ENCODE peak calls at places on chromosomes 12 and 14, in nine cellular contexts. B, U, L, A, F, D, M, R and I are unnamed samples.

GRCh38 chr12:73186272-73186671 is 914.1 kb downstream of the TRHDE start:
- DNase-seq in B (no peak), U (no peak), L (no peak), A (no peak), F (no peak), D (no peak), M (no peak), R (no peak), I (no peak)

GRCh38 chr12:92927055-92927435 is 2.0 kb downstream of the EEA1 start:
- DNase-seq in B (no peak), U (no peak), L (peak), A (peak), F (peak), D (peak), M (peak), R (no peak), I (peak)

GRCh38 chr14:75340921-75341320 is 62.3 kb downstream of the FOS start:
- DNase-seq in B (peak), U (peak), L (peak), A (no peak), F (peak), D (no peak), M (no peak), R (peak), I (peak)

GRCh38 chr14:28055008-28055407 is 711.6 kb upstream of the FOXG1 start:
- DNase-seq in B (no peak), U (no peak), L (no peak), A (no peak), F (no peak), D (no peak), M (no peak), R (no peak), I (no peak)

GRCh38 chr14:81523016-81523415 is 10.6 kb downstream of the SEL1L start:
- DNase-seq in B (no peak), U (no peak), L (no peak), A (no peak), F (no peak), D (no peak), M (no peak), R (no peak), I (no peak)

GRCh38 chr14:36661506-36662257 is at the start of gene PAX9:
- DNase-seq in B (no peak), U (peak), L (peak), A (peak), F (peak), D (peak), M (peak), R (peak), I (peak)

GRCh38 chr14:89372156-89372555 is 44.9 kb downstream of the FOXN3 start:
- DNase-seq in B (no peak), U (no peak), L (no peak), A (no peak), F (no peak), D (peak), M (no peak), R (no peak), I (no peak)

GRCh38 chr12:89856431-89856830 is 147.8 kb upstream of the ATP2B1 start:
- DNase-seq in B (no peak), U (no peak), L (no peak), A (no peak), F (no peak), D (peak), M (no peak), R (no peak), I (peak)

GRCh38 chr12:72031066-72031465 is 92.4 kb downstream of the TPH2 start:
- DNase-seq in B (no peak), U (no peak), L (no peak), A (no peak), F (no peak), D (no peak), M (no peak), R (no peak), I (no peak)

GRCh38 chr14:65238456-65238855 is 136.1 kb upstream of the MAX start:
- DNase-seq in B (no peak), U (no peak), L (no peak), A (peak), F (no peak), D (peak), M (peak), R (no peak), I (peak)

GRCh38 chr12:56261503-56262230 is 3.5 kb upstream of the ANKRD52 start:
- DNase-seq in B (no peak), U (no peak), L (no peak), A (peak), F (no peak), D (peak), M (no peak), R (no peak), I (no peak)

GRCh38 chr14:79914595-79914994 is 296.7 kb downstream of the DIO2 start:
- DNase-seq in B (no peak), U (no peak), L (no peak), A (no peak), F (no peak), D (no peak), M (no peak), R (no peak), I (no peak)

GRCh38 chr12:120125029-120125428 is 8.5 kb upstream of the RAB35 start:
- DNase-seq in B (no peak), U (no peak), L (no peak), A (no peak), F (no peak), D (no peak), M (no peak), R (no peak), I (no peak)

GRCh38 chr12:27652174-27652763 is 44.0 kb upstream of the REP15 start:
- DNase-seq in B (peak), U (peak), L (peak), A (peak), F (no peak), D (peak), M (peak), R (no peak), I (peak)

GRCh38 chr14:68685419-68686211 is 107.3 kb downstream of the ZFP36L1 start:
- DNase-seq in B (peak), U (peak), L (no peak), A (no peak), F (no peak), D (peak), M (peak), R (peak), I (peak)

GRCh38 chr12:130998136-130998535 is 44.4 kb downstream of the ADGRD1 start:
- DNase-seq in B (no peak), U (no peak), L (no peak), A (no peak), F (no peak), D (no peak), M (no peak), R (no peak), I (no peak)

GRCh38 chr12:5758347-5758746 is 186.7 kb downstream of the ANO2 start:
- DNase-seq in B (no peak), U (no peak), L (no peak), A (no peak), F (no peak), D (no peak), M (no peak), R (no peak), I (no peak)

GRCh38 chr12:115208098-115208497 is 524.1 kb upstream of the TBX3 start:
- DNase-seq in B (no peak), U (no peak), L (no peak), A (no peak), F (no peak), D (no peak), M (no peak), R (no peak), I (no peak)

GRCh38 chr12:89848732-89849131 is 140.1 kb upstream of the ATP2B1 start:
- DNase-seq in B (no peak), U (no peak), L (no peak), A (no peak), F (peak), D (no peak), M (no peak), R (no peak), I (no peak)

GRCh38 chr14:37599527-37600368 is 4.3 kb downstream of the TTC6 start:
- DNase-seq in B (no peak), U (no peak), L (no peak), A (no peak), F (no peak), D (no peak), M (no peak), R (no peak), I (no peak)

GRCh38 chr12:121875582-121875981 is 13.0 kb upstream of the PSMD9 start:
- DNase-seq in B (no peak), U (no peak), L (no peak), A (no peak), F (no peak), D (no peak), M (no peak), R (no peak), I (no peak)

GRCh38 chr14:54857830-54858269 is 44.8 kb downstream of the GCH1 start:
- DNase-seq in B (no peak), U (no peak), L (peak), A (no peak), F (no peak), D (no peak), M (no peak), R (no peak), I (peak)

GRCh38 chr12:132558861-132559623 is 51.3 kb downstream of the LRCOL1 start:
- DNase-seq in B (no peak), U (no peak), L (no peak), A (no peak), F (no peak), D (no peak), M (no peak), R (no peak), I (peak)

GRCh38 chr14:77599894-77600293 is 16.5 kb downstream of the SPTLC2 start:
- DNase-seq in B (no peak), U (no peak), L (no peak), A (no peak), F (no peak), D (no peak), M (no peak), R (no peak), I (no peak)

GRCh38 chr14:77605392-77605978 is 11.0 kb downstream of the SPTLC2 start:
- DNase-seq in B (no peak), U (no peak), L (no peak), A (no peak), F (no peak), D (no peak), M (no peak), R (no peak), I (no peak)

GRCh38 chr14:77601846-77602609 is 14.4 kb downstream of the SPTLC2 start:
- DNase-seq in B (no peak), U (no peak), L (no peak), A (no peak), F (no peak), D (no peak), M (no peak), R (no peak), I (no peak)

GRCh38 chr14:77603031-77603430 is 13.4 kb downstream of the SPTLC2 start:
- DNase-seq in B (no peak), U (no peak), L (no peak), A (no peak), F (no peak), D (peak), M (no peak), R (no peak), I (no peak)

DNA sequence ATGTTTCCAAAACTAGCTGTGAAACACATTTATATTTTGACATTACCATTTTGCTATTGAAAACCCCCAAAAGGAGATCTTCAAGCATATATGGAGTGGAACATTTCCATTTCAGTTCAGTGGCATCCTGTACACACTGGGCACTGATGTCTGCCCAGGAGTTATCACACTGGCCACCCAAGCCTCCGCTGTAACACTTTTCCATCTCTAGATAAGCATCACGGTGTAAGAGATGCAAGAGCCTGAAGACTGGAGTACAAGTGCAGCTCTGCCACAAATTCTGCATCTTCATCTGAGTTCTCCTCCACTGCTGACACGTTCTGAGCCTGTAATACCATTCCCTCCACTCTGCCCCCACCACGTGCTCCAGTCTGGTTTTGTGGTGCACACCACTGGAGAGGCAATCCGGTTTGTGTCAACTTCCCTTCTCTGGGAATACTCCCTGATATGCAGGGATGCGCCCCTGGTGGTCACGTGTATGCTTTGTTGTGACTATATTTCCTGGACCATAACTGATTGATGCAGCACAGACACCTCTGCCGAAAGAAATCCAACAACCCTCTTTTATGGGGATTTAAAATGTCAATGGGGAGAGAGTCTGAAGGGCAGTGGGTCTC is 12.7 kb downstream of the SPTLC2 start:
- DNase-seq in B (no peak), U (no peak), L (peak), A (peak), F (peak), D (no peak), M (peak), R (no peak), I (no peak)
- TF ChIP-seq CTCF in B (no peak), U (no peak), L (no peak), A (peak), F (no peak), D (no peak), M (peak), R (no peak), I (no peak)

GRCh38 chr14:51593397-51593796 is 58.3 kb upstream of the FRMD6 start:
- DNase-seq in B (no peak), U (no peak), L (no peak), A (no peak), F (no peak), D (no peak), M (no peak), R (no peak), I (no peak)

GRCh38 chr14:51595831-51596472 is 55.8 kb upstream of the FRMD6 start:
- DNase-seq in B (no peak), U (no peak), L (no peak), A (no peak), F (no peak), D (no peak), M (no peak), R (no peak), I (no peak)

GRCh38 chr14:51596473-51596870 is 55.2 kb upstream of the FRMD6 start:
- DNase-seq in B (no peak), U (no peak), L (no peak), A (no peak), F (no peak), D (no peak), M (no peak), R (no peak), I (no peak)

GRCh38 chr14:51600658-51601057 is 51.1 kb upstream of the FRMD6 start:
- DNase-seq in B (no peak), U (no peak), L (no peak), A (no peak), F (no peak), D (no peak), M (no peak), R (no peak), I (no peak)

DNA sequence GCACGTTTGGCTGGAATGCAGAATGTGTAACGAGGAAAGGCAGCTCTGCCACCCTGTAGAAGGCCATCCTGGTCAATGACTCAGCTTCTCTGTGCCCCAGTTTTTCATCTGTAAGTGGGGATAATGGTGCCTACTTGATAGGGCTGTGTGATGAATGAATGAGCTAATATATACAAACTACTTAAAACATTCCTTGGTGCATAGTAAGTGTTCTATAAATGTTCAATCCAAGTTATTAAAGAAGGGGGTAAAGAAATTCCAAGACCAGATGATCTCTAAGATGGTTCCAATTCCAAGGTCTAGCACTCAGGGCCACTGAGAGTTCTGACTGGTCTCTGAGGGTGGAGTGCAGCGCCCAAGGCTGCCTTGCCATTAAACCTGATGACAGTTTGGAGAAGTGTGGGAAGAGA is 54.2 kb upstream of the FRMD6 start:
- DNase-seq in B (no peak), U (no peak), L (no peak), A (no peak), F (no peak), D (peak), M (no peak), R (no peak), I (no peak)
- TF ChIP-seq POLR2A in B (no peak), U (no peak), L (no peak), A (no peak), F (no peak), D (no peak), M (no peak), R (no peak), I (no peak)

GRCh38 chr12:45121224-45121623 is 70.3 kb upstream of the DBX2 start:
- DNase-seq in B (no peak), U (no peak), L (no peak), A (peak), F (no peak), D (no peak), M (no peak), R (no peak), I (no peak)
- TF ChIP-seq CTCF in B (no peak), U (no peak), L (no peak), A (no peak), F (no peak), D (no peak), M (no peak), R (no peak), I (peak)

DNA sequence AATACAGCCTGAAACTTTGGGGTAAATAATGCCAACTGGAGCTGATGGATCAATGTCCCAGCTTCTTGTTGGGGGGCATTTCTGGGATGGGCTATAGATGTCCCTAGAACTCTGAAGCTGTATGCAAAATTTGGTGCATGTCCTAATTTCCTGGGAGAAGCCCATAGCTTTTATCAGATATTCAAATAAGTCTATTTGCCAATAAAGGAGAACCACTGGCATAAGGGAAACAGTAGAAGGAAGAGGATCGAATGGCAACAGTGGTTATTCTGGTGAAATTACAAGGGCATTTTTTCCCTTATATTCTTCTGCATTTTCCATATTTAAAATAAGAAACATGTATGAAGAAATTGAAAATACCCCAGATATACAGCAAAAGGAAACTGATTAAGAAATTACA is 34.2 kb downstream of the PSMA6 start:
- DNase-seq in B (no peak), U (no peak), L (no peak), A (no peak), F (no peak), D (no peak), M (no peak), R (no peak), I (no peak)
- TF ChIP-seq POLR2A in B (no peak), U (no peak), L (no peak), A (no peak), F (no peak), D (no peak), M (no peak), R (no peak), I (no peak)